ENCODE peak calls at places on chromosome X, in eight cellular contexts. S, P, W, Y, N, T, R and Q are unnamed samples.
A peak's percentile ranks its signal among the peaks of the same experiment; 100 is the strongest.

GRCh38 chrX:5051831-5052491 is 1176.7 kb downstream of the NLGN4X start:
- DNase-seq in S (peak; percentile 56), P (no peak), W (no peak), N (no peak), T (no peak), R (peak; percentile 55), Y (peak; percentile 7), Q (peak; percentile 25)

GRCh38 chrX:64152857-64153256 is 52.7 kb downstream of the AMER1 start:
- DNase-seq in R (no peak), N (peak; percentile 30), W (peak; percentile 44), Y (no peak), P (no peak), S (no peak), T (no peak), Q (no peak)

GRCh38 chrX:20517565-20517964 is 250.9 kb upstream of the RPS6KA3 start:
- DNase-seq in N (no peak), R (no peak), P (peak; percentile 68), T (no peak), Y (no peak), S (peak; percentile 52), W (no peak), Q (no peak)

GRCh38 chrX:20063716-20064351 is 52.9 kb downstream of the MAP7D2 start:
- DNase-seq in P (no peak), Y (no peak), W (peak; percentile 48), N (no peak), R (no peak), T (no peak), S (peak; percentile 2), Q (no peak)

GRCh38 chrX:149540133-149540620 is 635 bp upstream of the EOLA1 start:
- DNase-seq in S (peak; percentile 80), T (peak; percentile 83), N (peak; percentile 70), Y (peak; percentile 89), P (peak; percentile 86), R (peak; percentile 94), W (peak; percentile 79), Q (peak; percentile 92)

GRCh38 chrX:110678591-110678990 is 117.0 kb downstream of the CHRDL1 start:
- DNase-seq in Y (no peak), R (no peak), T (no peak), P (peak; percentile 1), W (no peak), N (no peak), S (no peak), Q (no peak)

GRCh38 chrX:43552166-43552565 is 103.9 kb upstream of the MAOA start:
- DNase-seq in S (no peak), N (peak; percentile 25), R (no peak), Y (no peak), W (no peak), P (no peak), T (no peak), Q (no peak)

GRCh38 chrX:96314974-96315373 is 369.7 kb upstream of the DIAPH2 start:
- DNase-seq in Y (no peak), R (peak; percentile 0), S (peak; percentile 6), N (peak; percentile 0), W (no peak), P (peak; percentile 50), T (no peak), Q (peak; percentile 5)

GRCh38 chrX:121151293-121151692 is 103.9 kb downstream of the GLUD2 start:
- DNase-seq in R (no peak), Y (no peak), P (no peak), W (no peak), S (no peak), N (no peak), T (no peak), Q (no peak)

GRCh38 chrX:21934414-21934813 is 6.1 kb upstream of the SMS start:
- DNase-seq in W (no peak), R (no peak), P (no peak), N (no peak), S (no peak), Y (no peak), T (no peak), Q (no peak)

GRCh38 chrX:10356979-10357378 is 200.2 kb downstream of the CLCN4 start:
- DNase-seq in W (no peak), Y (no peak), P (peak; percentile 1), R (no peak), N (no peak), T (no peak), S (peak; percentile 9), Q (no peak)

GRCh38 chrX:106170318-106170717 is 2.2 kb downstream of the PWWP3B start:
- DNase-seq in N (no peak), T (no peak), Y (peak; percentile 7), P (peak; percentile 4), R (peak; percentile 25), S (no peak), W (no peak), Q (peak; percentile 73)

GRCh38 chrX:50081282-50081955 is 119.4 kb downstream of the AKAP4 start:
- DNase-seq in N (peak; percentile 10), W (peak; percentile 43), Y (no peak), R (peak; percentile 19), P (peak; percentile 37), T (no peak), S (peak; percentile 4), Q (peak; percentile 49)

GRCh38 chrX:155148724-155149537 is 67.3 kb upstream of the VBP1 start:
- DNase-seq in S (peak; percentile 0), W (peak; percentile 53), R (peak; percentile 24), T (no peak), P (peak; percentile 34), N (peak; percentile 15), Y (peak; percentile 37), Q (peak; percentile 39)
- TF ChIP-seq CTCF in S (peak; percentile 37), W (peak; percentile 50), R (peak; percentile 58), T (peak; percentile 26), P (peak; percentile 53), N (peak; percentile 51), Y (no peak), Q (peak; percentile 64)

GRCh38 chrX:41164469-41164868 is 79.2 kb downstream of the USP9X start:
- DNase-seq in R (no peak), S (no peak), T (no peak), N (no peak), Y (no peak), P (no peak), W (no peak), Q (no peak)

DNA sequence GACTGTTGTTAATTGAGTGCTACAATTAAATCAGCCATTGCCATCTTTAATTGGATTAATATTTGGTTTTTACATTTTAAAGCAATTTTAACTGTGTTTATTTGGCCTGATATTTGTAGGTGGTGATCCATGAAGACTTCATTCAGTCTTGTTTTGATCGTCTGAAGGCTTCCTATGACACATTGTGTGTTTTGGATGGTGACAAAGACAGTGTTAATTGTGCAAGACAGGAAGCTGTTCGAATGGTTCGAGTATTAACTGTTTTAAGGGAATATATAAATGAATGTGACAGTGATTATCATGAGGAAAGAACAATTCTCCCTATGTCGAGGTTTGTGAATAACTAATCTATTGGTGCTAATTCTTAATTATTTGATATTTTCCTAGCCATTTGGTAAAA is 82.6 kb downstream of the USP9X start:
- DNase-seq in Y (no peak), R (no peak), T (no peak), W (no peak), N (no peak), S (no peak), P (no peak), Q (no peak)
- H3K4me3 ChIP-seq in Y (no peak overlapping the region), R (no peak overlapping the region), T (no peak overlapping the region), W (no peak overlapping the region), N (no peak overlapping the region), S (no peak overlapping the region), P (no peak overlapping the region), Q (no peak overlapping the region)

GRCh38 chrX:53244610-53245009 is 19.6 kb upstream of the KDM5C start:
- DNase-seq in P (no peak), Y (no peak), S (no peak), R (no peak), W (no peak), T (no peak), N (no peak), Q (no peak)
- TF ChIP-seq CTCF in P (peak; percentile 37), Y (no peak), S (no peak), R (peak; percentile 26), W (no peak), T (peak; percentile 36), N (no peak), Q (peak; percentile 41)

GRCh38 chrX:368811-369562 is 17.7 kb downstream of the PPP2R3B start:
- DNase-seq in R (peak; percentile 42), N (no peak), Y (no peak), S (peak; percentile 44), T (no peak), P (no peak), W (no peak), Q (peak; percentile 63)
- H3K4me3 ChIP-seq in R (no peak overlapping the region), N (no peak overlapping the region), Y (no peak overlapping the region), S (no peak overlapping the region), T (no peak overlapping the region), P (no peak overlapping the region), W (no peak overlapping the region), Q (no peak overlapping the region)

DNA sequence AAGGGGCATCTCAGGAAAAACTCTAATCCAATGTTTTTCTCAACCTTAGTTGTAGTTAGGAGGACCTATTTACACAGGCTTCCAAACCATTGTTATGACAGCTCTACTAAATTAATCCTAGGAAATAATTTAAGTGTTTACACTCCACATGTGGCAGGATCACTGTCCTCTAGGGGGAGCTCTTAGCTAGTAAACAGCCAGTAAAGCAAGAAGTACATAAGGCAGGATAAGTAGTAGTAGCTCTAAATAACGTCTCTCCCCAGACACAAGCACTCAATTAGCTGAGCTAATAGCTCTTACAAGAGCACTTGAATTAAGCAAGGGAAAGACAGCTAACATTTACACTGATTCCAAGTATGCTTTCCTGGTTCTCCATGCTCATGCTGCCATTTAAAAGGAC is 37.3 kb downstream of the NUDT11 start:
- DNase-seq in W (no peak), Y (no peak), N (peak; percentile 3), T (no peak), R (peak; percentile 11), P (peak; percentile 32), S (peak; percentile 4), Q (peak; percentile 41)
- TF ChIP-seq CTCF in W (peak; percentile 56), Y (no peak), N (no peak), T (no peak), R (peak; percentile 45), P (peak; percentile 48), S (peak; percentile 34), Q (peak; percentile 59)

DNA sequence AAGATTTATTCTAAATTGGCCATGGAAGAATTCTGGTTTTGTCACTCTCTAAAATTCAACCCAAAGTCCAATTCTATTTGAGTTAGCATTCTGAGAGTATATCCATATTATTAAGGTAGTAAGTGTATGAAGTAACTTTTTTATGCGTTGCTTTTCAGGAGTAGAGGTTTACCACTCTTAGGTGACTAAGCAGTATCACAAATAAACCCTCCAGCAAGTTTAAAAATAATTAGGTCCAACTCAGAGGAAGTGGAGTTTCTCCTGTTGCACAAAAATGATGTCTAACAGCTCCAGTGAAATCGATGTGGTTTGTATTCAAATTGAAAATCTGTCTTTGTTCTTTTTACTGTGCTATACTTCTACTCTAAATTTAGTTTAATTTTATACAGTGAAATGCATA is 6.6 kb downstream of the SCML1 start:
- DNase-seq in P (no peak), Y (no peak), W (no peak), N (no peak), S (no peak), T (no peak), R (no peak), Q (peak; percentile 4)
- H3K4me3 ChIP-seq in P (no peak overlapping the region), Y (no peak overlapping the region), W (no peak overlapping the region), N (no peak overlapping the region), S (no peak overlapping the region), T (no peak overlapping the region), R (no peak overlapping the region), Q (no peak overlapping the region)